ENCODE peak calls at places on chromosomes 2 and 18, in ten cellular contexts. Z, A, E, O, U, H, I, Q, L and X are unnamed samples.
A peak's percentile ranks its signal among the peaks of the same experiment; 100 is the strongest.

GRCh38 chr18:58831610-58832009 is 33.1 kb upstream of the ZNF532 start:
- DNase-seq in L (no peak), Z (no peak), H (no peak), E (peak; percentile 33), U (peak; percentile 72), I (no peak), O (peak; percentile 75), Q (peak; percentile 60), A (no peak), X (peak; percentile 54)

GRCh38 chr2:179745615-179746263 is 115.7 kb downstream of the ZNF385B start:
- DNase-seq in O (no peak), U (peak; percentile 4), H (no peak), Q (no peak), I (no peak), E (no peak), Z (no peak), A (no peak), L (no peak), X (no peak)

GRCh38 chr2:129713337-129713736 is 266.1 kb upstream of the RAB6C start:
- DNase-seq in E (no peak), L (no peak), A (no peak), Q (no peak), I (no peak), Z (no peak), O (no peak), U (no peak), H (no peak), X (no peak)

GRCh38 chr2:46229134-46230063 is 67.8 kb upstream of the EPAS1 start:
- DNase-seq in E (no peak), Z (no peak), O (peak; percentile 90), H (no peak), A (no peak), U (peak; percentile 90), Q (no peak), I (no peak), L (no peak), X (no peak)

GRCh38 chr2:62374301-62374960 is 131.6 kb downstream of the TMEM17 start:
- DNase-seq in H (no peak), U (no peak), Z (no peak), Q (no peak), A (no peak), O (no peak), I (no peak), E (no peak), L (no peak), X (no peak)

GRCh38 chr18:62566199-62566598 is 43.4 kb downstream of the ZCCHC2 start:
- DNase-seq in U (no peak), Z (peak; percentile 39), L (peak; percentile 40), Q (no peak), I (no peak), H (no peak), A (peak; percentile 37), O (peak; percentile 12), E (no peak), X (peak; percentile 24)

GRCh38 chr2:175931751-175932295 is 70.2 kb downstream of the LNPK start:
- DNase-seq in E (peak; percentile 71), Z (no peak), H (no peak), A (no peak), L (no peak), U (peak; percentile 94), Q (no peak), I (no peak), O (peak; percentile 92), X (no peak)

GRCh38 chr18:54127759-54128378 is 96.6 kb downstream of the MBD2 start:
- DNase-seq in E (peak; percentile 35), Q (peak; percentile 46), U (no peak), L (peak; percentile 60), I (no peak), A (peak; percentile 18), Z (no peak), H (no peak), O (peak; percentile 31), X (peak; percentile 59)

GRCh38 chr2:120814352-120814751 is 78.7 kb downstream of the GLI2 start:
- DNase-seq in O (no peak), Z (no peak), U (no peak), E (no peak), H (no peak), I (no peak), A (no peak), Q (no peak), L (no peak), X (no peak)

GRCh38 chr2:120812866-120813265 is 77.2 kb downstream of the GLI2 start:
- DNase-seq in H (no peak), E (no peak), A (no peak), O (no peak), I (no peak), Q (no peak), Z (no peak), L (no peak), U (no peak), X (no peak)

GRCh38 chr2:120817956-120818325 is 82.3 kb downstream of the GLI2 start:
- DNase-seq in Z (no peak), E (no peak), O (no peak), Q (no peak), H (no peak), U (no peak), L (no peak), I (no peak), A (no peak), X (no peak)

GRCh38 chr2:120817136-120817955 is 81.7 kb downstream of the GLI2 start:
- DNase-seq in A (no peak), L (no peak), I (peak; percentile 11), U (no peak), E (no peak), Q (no peak), O (no peak), H (no peak), Z (no peak), X (no peak)

DNA sequence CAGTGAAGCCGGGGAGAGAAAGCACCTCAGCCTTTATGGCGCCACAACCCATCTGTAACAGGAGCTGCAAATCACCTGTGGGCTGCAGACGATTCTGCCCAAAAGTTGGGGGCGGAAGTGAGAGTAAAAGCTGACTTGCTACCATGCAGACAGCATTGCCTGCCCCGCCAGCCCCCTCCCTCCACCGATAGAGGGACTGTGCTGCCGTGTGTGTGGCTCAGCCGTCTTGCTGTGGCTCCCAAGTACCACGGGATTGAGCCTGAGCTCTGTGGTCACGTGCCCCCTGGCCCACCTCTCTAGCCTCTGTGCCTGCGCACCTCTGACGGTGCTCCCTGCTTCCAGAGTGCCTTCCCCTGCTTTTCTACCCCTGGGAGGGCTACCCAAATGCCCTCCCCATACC is 79.6 kb downstream of the GLI2 start:
- DNase-seq in U (no peak), A (no peak), I (peak; percentile 4), Q (no peak), H (no peak), L (no peak), O (no peak), E (no peak), Z (no peak), X (no peak)
- H3K4me3 ChIP-seq in U (no peak overlapping the region), A (no peak overlapping the region), I (no peak overlapping the region), Q (no peak overlapping the region), H (no peak overlapping the region), L (no peak overlapping the region), O (no peak overlapping the region), E (no peak overlapping the region), Z (no peak overlapping the region), X (no peak overlapping the region)

GRCh38 chr2:201668402-201668801 is 25.1 kb upstream of the TMEM237 start:
- DNase-seq in O (no peak), Q (no peak), U (no peak), I (no peak), L (no peak), Z (no peak), A (no peak), H (no peak), E (no peak), X (no peak)

GRCh38 chr2:201661366-201661765 is 18.1 kb upstream of the TMEM237 start:
- DNase-seq in Z (no peak), I (no peak), E (no peak), L (no peak), O (no peak), H (no peak), A (no peak), Q (no peak), U (no peak), X (no peak)

GRCh38 chr2:201664334-201664733 is 21.0 kb upstream of the TMEM237 start:
- DNase-seq in H (no peak), Q (no peak), A (no peak), Z (no peak), O (no peak), I (no peak), U (no peak), E (no peak), L (no peak), X (no peak)

GRCh38 chr2:201669865-201670264 is 26.6 kb upstream of the TMEM237 start:
- DNase-seq in E (no peak), I (no peak), O (no peak), U (no peak), L (no peak), Z (no peak), A (no peak), H (no peak), Q (no peak), X (no peak)

GRCh38 chr2:201665420-201666158 is 22.3 kb upstream of the TMEM237 start:
- DNase-seq in U (no peak), L (peak; percentile 19), O (no peak), I (no peak), A (no peak), H (no peak), Q (no peak), E (no peak), Z (no peak), X (no peak)
- TF ChIP-seq CTCF in U (no peak), L (no peak), O (no peak), I (no peak), A (peak; percentile 17), H (no peak), Q (no peak), E (no peak), Z (no peak), X (no peak)

DNA sequence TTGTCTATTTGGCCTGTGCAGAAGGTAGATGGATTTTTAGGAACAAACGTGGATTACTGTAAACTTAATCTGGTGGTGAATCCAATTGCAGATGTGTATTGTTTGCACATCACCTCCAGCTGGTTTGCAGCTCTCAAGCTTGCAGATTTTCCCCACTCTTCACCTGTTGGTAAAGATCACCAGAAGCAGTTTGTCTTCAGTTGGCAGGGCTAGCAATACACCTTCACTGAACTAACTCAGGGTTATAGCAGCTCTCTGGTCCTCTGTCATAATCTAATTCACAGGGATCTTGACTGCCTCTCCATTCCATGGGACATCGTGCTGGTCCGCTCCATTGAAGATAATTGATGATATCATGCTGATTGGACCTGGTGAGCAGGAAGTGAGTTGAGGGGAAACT is 181.5 kb downstream of the VAPA start:
- DNase-seq in E (no peak), Z (no peak), O (no peak), L (no peak), A (no peak), H (no peak), U (no peak), Q (no peak), I (no peak), X (no peak)
- H3K4me3 ChIP-seq in E (no peak overlapping the region), Z (no peak overlapping the region), O (no peak overlapping the region), L (no peak overlapping the region), A (no peak overlapping the region), H (no peak overlapping the region), U (no peak overlapping the region), Q (no peak overlapping the region), I (no peak overlapping the region), X (no peak overlapping the region)

GRCh38 chr2:184523732-184524131 is 74.6 kb upstream of the ZNF804A start:
- DNase-seq in I (no peak), H (no peak), U (no peak), O (no peak), Q (no peak), L (no peak), A (no peak), Z (no peak), E (no peak), X (no peak)

GRCh38 chr2:184528119-184528518 is 70.2 kb upstream of the ZNF804A start:
- DNase-seq in E (no peak), O (no peak), Z (no peak), U (no peak), Q (no peak), A (no peak), H (no peak), L (no peak), I (no peak), X (no peak)

GRCh38 chr2:184524551-184525382 is 73.6 kb upstream of the ZNF804A start:
- DNase-seq in A (no peak), O (no peak), L (no peak), U (no peak), Z (no peak), I (no peak), Q (no peak), H (no peak), E (no peak), X (no peak)

GRCh38 chr2:184530239-184530638 is 68.1 kb upstream of the ZNF804A start:
- DNase-seq in A (no peak), Z (no peak), U (no peak), H (no peak), E (no peak), L (no peak), O (no peak), Q (no peak), I (no peak), X (no peak)

DNA sequence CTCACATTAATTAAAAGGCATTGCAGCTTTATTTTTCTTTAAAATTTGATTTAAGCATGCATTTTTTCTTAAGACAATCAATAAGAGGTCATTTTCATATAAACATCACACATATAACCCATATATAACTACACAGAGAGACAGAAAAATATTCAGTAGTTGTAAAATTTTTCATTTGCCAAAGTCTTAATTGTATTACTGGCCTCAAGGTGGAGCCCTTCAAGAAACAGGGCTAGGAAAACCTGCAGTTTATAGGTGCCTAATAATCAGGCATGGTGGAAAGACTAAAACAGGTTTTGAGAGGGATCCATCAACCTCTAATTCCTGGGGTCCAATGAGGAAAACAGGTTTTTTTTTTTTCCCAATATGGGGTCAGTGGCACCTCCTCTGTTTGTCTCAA is 71.3 kb upstream of the ZNF804A start:
- DNase-seq in L (no peak), Q (no peak), I (no peak), U (no peak), A (no peak), E (no peak), Z (no peak), H (no peak), O (no peak), X (no peak)
- TF ChIP-seq CTCF in L (no peak), Q (no peak), I (no peak), U (no peak), A (no peak), E (no peak), Z (no peak), H (no peak), O (no peak), X (no peak)